ENCODE peak calls at places on chromosomes 16 and 17, in nine cellular contexts. One of them, this sample, is unnamed.
A peak's percentile ranks its signal among the peaks of the same experiment; 100 is the strongest.

GRCh38 chr16:88809676-88810165 is 2.0 kb downstream of the APRT start:
- DNase-seq in GM23338: no peak
- DNase-seq in spleen: no peak
- DNase-seq in GM12892: no peak
- DNase-seq in breast epithelium: no peak
- DNase-seq in Panc1: no peak
- DNase-seq in H1: no peak
- DNase-seq in sigmoid colon: no peak
- DNase-seq in prostate gland: no peak
- DNase-seq in this sample: no peak

GRCh38 chr17:37605813-37606505 is 3.3 kb downstream of the SYNRG start:
- DNase-seq in GM23338: no peak
- DNase-seq in sigmoid colon: no peak
- DNase-seq in H1: no peak
- DNase-seq in Panc1: no peak
- DNase-seq in breast epithelium: no peak
- DNase-seq in spleen: no peak
- DNase-seq in prostate gland: no peak
- DNase-seq in GM12892: no peak
- DNase-seq in this sample: no peak

GRCh38 chr17:63406689-63407330 is 39.3 kb downstream of the CYB561 start:
- DNase-seq in GM12892: no peak
- DNase-seq in Panc1: peak; percentile 64
- DNase-seq in spleen: no peak
- DNase-seq in H1: peak; percentile 67
- DNase-seq in breast epithelium: peak; percentile 62
- DNase-seq in GM23338: peak; percentile 96
- DNase-seq in sigmoid colon: peak; percentile 85
- DNase-seq in prostate gland: peak; percentile 85
- DNase-seq in this sample: peak; percentile 69

GRCh38 chr17:45311406-45311761 is 5.4 kb downstream of the MAP3K14 start:
- DNase-seq in prostate gland: no peak
- DNase-seq in Panc1: no peak
- DNase-seq in H1: no peak
- DNase-seq in sigmoid colon: no peak
- DNase-seq in breast epithelium: no peak
- DNase-seq in GM23338: no peak
- DNase-seq in GM12892: no peak
- DNase-seq in spleen: no peak
- DNase-seq in this sample: no peak

GRCh38 chr16:66143422-66143821 is 223.1 kb upstream of the CDH5 start:
- DNase-seq in sigmoid colon: no peak
- DNase-seq in Panc1: no peak
- DNase-seq in breast epithelium: no peak
- DNase-seq in GM23338: no peak
- DNase-seq in prostate gland: no peak
- DNase-seq in H1: no peak
- DNase-seq in GM12892: no peak
- DNase-seq in spleen: no peak
- DNase-seq in this sample: no peak

GRCh38 chr17:2958706-2959222 is 104.6 kb downstream of the OR1D5 start:
- DNase-seq in prostate gland: no peak
- DNase-seq in GM12892: no peak
- DNase-seq in Panc1: no peak
- DNase-seq in spleen: peak; percentile 25
- DNase-seq in GM23338: no peak
- DNase-seq in breast epithelium: no peak
- DNase-seq in H1: no peak
- DNase-seq in sigmoid colon: peak; percentile 39
- DNase-seq in this sample: no peak

GRCh38 chr17:72421128-72422092 is 300.6 kb downstream of the SOX9 start:
- DNase-seq in GM12892: peak; percentile 59
- DNase-seq in sigmoid colon: no peak
- DNase-seq in GM23338: no peak
- DNase-seq in prostate gland: peak; percentile 60
- DNase-seq in Panc1: peak; percentile 82
- DNase-seq in breast epithelium: peak; percentile 77
- DNase-seq in H1: no peak
- DNase-seq in spleen: no peak
- DNase-seq in this sample: no peak

GRCh38 chr16:83206426-83206825 is 579.7 kb downstream of the CDH13 start:
- DNase-seq in sigmoid colon: no peak
- DNase-seq in Panc1: no peak
- DNase-seq in breast epithelium: no peak
- DNase-seq in prostate gland: no peak
- DNase-seq in H1: no peak
- DNase-seq in GM23338: no peak
- DNase-seq in GM12892: no peak
- DNase-seq in spleen: no peak
- DNase-seq in this sample: no peak

GRCh38 chr17:4715071-4715749 is 4.8 kb downstream of the ARRB2 start:
- DNase-seq in spleen: peak; percentile 88
- DNase-seq in GM12892: no peak
- DNase-seq in Panc1: no peak
- DNase-seq in H1: no peak
- DNase-seq in breast epithelium: no peak
- DNase-seq in GM23338: no peak
- DNase-seq in prostate gland: no peak
- DNase-seq in sigmoid colon: no peak
- DNase-seq in this sample: no peak

GRCh38 chr17:62716834-62717588 is 89.5 kb downstream of the MRC2 start:
- DNase-seq in prostate gland: no peak
- DNase-seq in GM23338: no peak
- DNase-seq in spleen: no peak
- DNase-seq in sigmoid colon: no peak
- DNase-seq in Panc1: no peak
- DNase-seq in GM12892: no peak
- DNase-seq in H1: no peak
- DNase-seq in breast epithelium: no peak
- DNase-seq in this sample: no peak

DNA sequence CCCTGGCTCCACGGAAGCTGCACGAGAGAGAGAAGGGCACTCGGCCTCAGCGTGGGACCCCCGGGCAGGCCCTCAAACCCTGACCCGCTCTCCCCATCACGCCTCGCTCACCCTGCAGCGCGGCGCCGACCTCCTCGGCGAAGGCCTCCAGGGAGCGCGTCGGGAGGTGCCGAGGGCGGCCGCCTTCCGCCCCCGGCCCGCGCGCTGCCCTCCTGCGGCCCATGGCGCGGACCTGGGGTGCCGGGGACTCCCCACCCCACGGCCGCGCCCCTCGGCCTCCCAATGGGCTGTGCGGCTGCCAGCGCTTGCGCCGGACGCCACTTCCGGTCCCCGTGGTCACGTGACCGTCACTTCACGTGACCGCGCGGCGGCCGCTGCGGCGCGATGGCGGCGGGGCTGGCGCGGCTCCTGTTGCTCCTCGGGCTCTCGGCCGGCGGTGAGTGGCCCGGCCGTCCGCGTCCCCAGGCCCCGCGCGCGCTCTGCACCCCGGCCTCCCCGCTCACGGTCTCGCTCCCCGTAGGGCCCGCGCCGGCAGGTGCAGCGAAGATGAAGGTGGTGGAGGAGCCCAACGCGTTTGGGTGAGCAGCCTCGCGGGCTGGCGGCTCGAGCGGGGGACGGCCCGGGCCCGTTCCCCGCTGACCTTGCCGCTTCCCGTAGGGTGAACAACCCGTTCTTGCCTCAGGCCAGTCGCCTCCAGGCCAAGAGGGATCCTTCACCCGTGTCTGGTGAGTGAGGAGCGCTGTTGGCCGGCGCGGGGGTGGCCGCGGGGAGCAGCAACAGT is at the start of the genes GNPTG and TSR3:
- DNase-seq in prostate gland: peak; percentile 68
- DNase-seq in sigmoid colon: peak; percentile 93
- DNase-seq in spleen: peak; percentile 97
- DNase-seq in GM12892: peak; percentile 97
- DNase-seq in GM23338: peak; percentile 84
- DNase-seq in Panc1: no peak
- DNase-seq in H1: peak; percentile 89
- DNase-seq in breast epithelium: peak; percentile 79
- DNase-seq in this sample: peak; percentile 97
- TF ChIP-seq POLR2AphosphoS5 in prostate gland: peak; percentile 93
- TF ChIP-seq POLR2AphosphoS5 in sigmoid colon: peak; percentile 88
- TF ChIP-seq POLR2AphosphoS5 in spleen: peak; percentile 96
- TF ChIP-seq POLR2AphosphoS5 in GM12892: peak; percentile 68
- TF ChIP-seq POLR2AphosphoS5 in GM23338: peak; percentile 66
- TF ChIP-seq POLR2AphosphoS5 in Panc1: peak; percentile 80
- TF ChIP-seq POLR2AphosphoS5 in H1: peak; percentile 84
- TF ChIP-seq POLR2AphosphoS5 in breast epithelium: peak; percentile 98
- TF ChIP-seq POLR2AphosphoS5 in this sample: peak; percentile 95

DNA sequence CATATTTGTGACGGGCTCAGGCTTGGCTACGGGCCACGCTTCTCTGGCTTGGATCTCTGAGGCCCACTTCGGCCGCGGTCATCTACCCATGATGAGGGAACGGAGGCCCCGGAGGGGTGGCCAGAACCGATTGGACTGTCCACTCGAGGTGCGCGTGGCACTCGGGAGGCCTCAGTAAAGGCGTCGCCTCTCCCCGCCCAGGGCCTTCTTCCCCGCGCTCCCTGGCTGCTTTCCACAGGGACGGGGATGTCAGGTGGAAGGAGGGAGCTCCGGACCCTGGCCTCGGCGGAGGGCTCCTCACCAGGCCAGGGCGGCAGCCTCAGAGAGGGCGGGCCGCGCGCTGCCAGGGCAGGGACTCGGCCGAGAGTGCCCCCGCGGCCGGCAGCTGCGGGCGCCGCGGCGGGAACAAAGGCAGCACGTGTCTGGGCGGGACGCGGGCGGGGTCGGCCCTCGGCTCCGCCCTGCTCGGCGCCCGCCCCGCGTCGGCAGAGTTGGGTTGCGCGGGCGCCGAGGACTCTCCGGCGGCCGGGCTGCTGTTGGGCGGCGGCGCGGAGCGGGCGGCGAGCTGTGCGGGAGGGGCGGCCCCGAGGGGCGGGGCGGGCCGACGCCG is 597 bp upstream of the CDK5R1 start:
- DNase-seq in breast epithelium: no peak
- DNase-seq in prostate gland: peak; percentile 62
- DNase-seq in spleen: peak; percentile 94
- DNase-seq in Panc1: no peak
- DNase-seq in sigmoid colon: peak; percentile 79
- DNase-seq in GM23338: peak; percentile 89
- DNase-seq in GM12892: peak; percentile 72
- DNase-seq in H1: peak; percentile 81
- DNase-seq in this sample: peak; percentile 61
- TF ChIP-seq POLR2AphosphoS5 in breast epithelium: no peak
- TF ChIP-seq POLR2AphosphoS5 in prostate gland: no peak
- TF ChIP-seq POLR2AphosphoS5 in spleen: peak; percentile 46
- TF ChIP-seq POLR2AphosphoS5 in Panc1: peak; percentile 77
- TF ChIP-seq POLR2AphosphoS5 in sigmoid colon: no peak
- TF ChIP-seq POLR2AphosphoS5 in GM23338: peak; percentile 47
- TF ChIP-seq POLR2AphosphoS5 in GM12892: no peak
- TF ChIP-seq POLR2AphosphoS5 in H1: no peak
- TF ChIP-seq POLR2AphosphoS5 in this sample: no peak

GRCh38 chr17:53039981-53040380 is 782.7 kb upstream of the KIF2B start:
- DNase-seq in breast epithelium: no peak
- DNase-seq in Panc1: no peak
- DNase-seq in prostate gland: no peak
- DNase-seq in GM23338: no peak
- DNase-seq in spleen: no peak
- DNase-seq in sigmoid colon: no peak
- DNase-seq in GM12892: no peak
- DNase-seq in H1: no peak
- DNase-seq in this sample: no peak
- TF ChIP-seq POLR2AphosphoS5 in breast epithelium: no peak
- TF ChIP-seq POLR2AphosphoS5 in Panc1: no peak
- TF ChIP-seq POLR2AphosphoS5 in prostate gland: no peak
- TF ChIP-seq POLR2AphosphoS5 in GM23338: no peak
- TF ChIP-seq POLR2AphosphoS5 in spleen: no peak
- TF ChIP-seq POLR2AphosphoS5 in sigmoid colon: no peak
- TF ChIP-seq POLR2AphosphoS5 in GM12892: no peak
- TF ChIP-seq POLR2AphosphoS5 in H1: no peak
- TF ChIP-seq POLR2AphosphoS5 in this sample: no peak

GRCh38 chr17:75640556-75641119 is 7.4 kb downstream of the SMIM5 start:
- DNase-seq in prostate gland: no peak
- DNase-seq in Panc1: no peak
- DNase-seq in H1: no peak
- DNase-seq in breast epithelium: no peak
- DNase-seq in spleen: peak; percentile 56
- DNase-seq in GM23338: no peak
- DNase-seq in sigmoid colon: no peak
- DNase-seq in GM12892: no peak
- DNase-seq in this sample: no peak

GRCh38 chr17:75641343-75641742 is 8.1 kb downstream of the SMIM5 start:
- DNase-seq in spleen: no peak
- DNase-seq in Panc1: no peak
- DNase-seq in breast epithelium: no peak
- DNase-seq in sigmoid colon: no peak
- DNase-seq in prostate gland: no peak
- DNase-seq in H1: no peak
- DNase-seq in GM12892: no peak
- DNase-seq in GM23338: no peak
- DNase-seq in this sample: no peak

GRCh38 chr17:75642221-75643032 is 9.2 kb downstream of the SMIM5 start:
- DNase-seq in GM12892: peak; percentile 23
- DNase-seq in breast epithelium: peak; percentile 54
- DNase-seq in GM23338: no peak
- DNase-seq in spleen: no peak
- DNase-seq in Panc1: no peak
- DNase-seq in sigmoid colon: no peak
- DNase-seq in prostate gland: peak; percentile 57
- DNase-seq in H1: no peak
- DNase-seq in this sample: peak; percentile 59

GRCh38 chr17:75645501-75645888 is 12.3 kb downstream of the SMIM5 start:
- DNase-seq in prostate gland: peak; percentile 58
- DNase-seq in spleen: peak; percentile 5
- DNase-seq in GM23338: no peak
- DNase-seq in H1: no peak
- DNase-seq in sigmoid colon: peak; percentile 37
- DNase-seq in GM12892: no peak
- DNase-seq in Panc1: no peak
- DNase-seq in breast epithelium: peak; percentile 75
- DNase-seq in this sample: peak; percentile 93

DNA sequence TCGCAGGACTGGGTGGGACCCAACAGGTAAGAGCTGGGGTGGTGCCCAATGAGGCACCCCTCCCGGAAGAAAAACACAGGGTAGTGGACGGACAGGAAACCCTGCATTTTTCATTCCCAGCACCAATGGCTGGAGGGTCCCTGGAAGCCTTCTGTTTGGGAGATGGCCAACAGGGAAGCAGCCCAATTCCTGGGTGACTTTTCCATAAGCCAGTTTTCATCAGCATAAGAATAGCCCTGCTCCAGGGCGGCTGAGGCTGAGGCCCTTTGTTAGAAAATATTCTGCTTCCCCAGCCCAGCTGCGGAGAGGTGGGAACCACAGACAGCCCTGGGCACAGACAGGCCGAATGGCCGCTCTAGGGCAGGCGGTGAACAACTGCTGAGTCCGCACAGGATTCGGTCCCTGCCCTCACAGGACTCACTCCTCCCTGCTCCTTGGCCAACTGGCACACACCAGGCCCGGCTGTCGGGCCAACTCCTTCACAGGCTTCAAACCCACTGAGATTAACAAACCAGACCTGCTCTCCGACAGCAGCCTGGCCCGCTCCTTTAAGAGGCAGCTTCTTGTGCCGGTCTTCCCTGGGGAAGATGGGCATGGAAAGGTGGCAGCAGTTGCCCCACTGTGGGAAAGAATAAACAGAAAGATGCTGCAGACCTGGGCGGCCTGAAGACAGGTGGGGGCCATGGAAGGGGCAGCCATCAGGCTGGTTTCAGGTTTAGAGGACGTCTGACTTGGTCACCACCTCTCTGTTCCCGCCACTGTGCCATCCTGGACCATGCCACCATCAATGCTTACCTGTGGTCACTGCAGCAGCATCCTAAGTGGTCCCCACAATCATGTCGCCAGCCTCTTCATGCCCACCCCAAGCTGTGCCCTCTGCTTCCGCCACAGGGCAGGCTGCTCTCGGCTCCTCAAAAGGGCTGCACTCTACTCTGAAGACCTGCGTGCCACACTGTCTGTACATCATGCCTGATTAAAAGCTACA is 10.1 kb downstream of the SMIM5 start:
- DNase-seq in spleen: peak; percentile 58
- DNase-seq in H1: peak; percentile 57
- DNase-seq in GM23338: peak; percentile 68
- DNase-seq in prostate gland: no peak
- DNase-seq in sigmoid colon: no peak
- DNase-seq in GM12892: no peak
- DNase-seq in breast epithelium: peak; percentile 44
- DNase-seq in Panc1: no peak
- DNase-seq in this sample: peak; percentile 62
- TF ChIP-seq POLR2AphosphoS5 in spleen: no peak
- TF ChIP-seq POLR2AphosphoS5 in H1: no peak
- TF ChIP-seq POLR2AphosphoS5 in GM23338: no peak
- TF ChIP-seq POLR2AphosphoS5 in prostate gland: no peak
- TF ChIP-seq POLR2AphosphoS5 in sigmoid colon: no peak
- TF ChIP-seq POLR2AphosphoS5 in GM12892: no peak
- TF ChIP-seq POLR2AphosphoS5 in breast epithelium: no peak
- TF ChIP-seq POLR2AphosphoS5 in Panc1: no peak
- TF ChIP-seq POLR2AphosphoS5 in this sample: no peak

This sample was measured in upper lobe of left lung.